ENCODE peak calls at places on chromosomes 13 and 19, in five cellular contexts. One of them, this sample, is unnamed.

GRCh38 chr19:55373993-55374757 is 2.5 kb upstream of the TMEM190 start:
- DNase-seq in GM12878: no peak
- DNase-seq in HepG2: no peak
- DNase-seq in K562: no peak
- DNase-seq in H1: no peak
- DNase-seq in this sample: no peak

GRCh38 chr13:53782400-53783030 is 753.9 kb downstream of the OLFM4 start:
- DNase-seq in K562: no peak
- DNase-seq in H1: peak; percentile 47
- DNase-seq in HepG2: peak; percentile 33
- DNase-seq in GM12878: peak; percentile 3
- DNase-seq in this sample: no peak

GRCh38 chr13:64723735-64724134 is 2506.4 kb downstream of the PCDH9 start:
- DNase-seq in GM12878: no peak
- DNase-seq in K562: no peak
- DNase-seq in H1: no peak
- DNase-seq in HepG2: peak; percentile 62
- DNase-seq in this sample: no peak

GRCh38 chr13:59016250-59016649 is 1147.5 kb downstream of the DIAPH3 start:
- DNase-seq in K562: no peak
- DNase-seq in HepG2: no peak
- DNase-seq in GM12878: no peak
- DNase-seq in H1: no peak
- DNase-seq in this sample: no peak

GRCh38 chr13:48415516-48415915 is 2.6 kb upstream of the LPAR6 start:
- DNase-seq in K562: no peak
- DNase-seq in GM12878: no peak
- DNase-seq in HepG2: no peak
- DNase-seq in H1: no peak
- DNase-seq in this sample: no peak

GRCh38 chr13:110290811-110291210 is 16.1 kb downstream of the COL4A1 start:
- DNase-seq in GM12878: no peak
- DNase-seq in H1: no peak
- DNase-seq in K562: no peak
- DNase-seq in HepG2: no peak
- DNase-seq in this sample: no peak

GRCh38 chr19:4062576-4063368 is 3.9 kb downstream of the ZBTB7A start:
- DNase-seq in K562: no peak
- DNase-seq in HepG2: no peak
- DNase-seq in H1: no peak
- DNase-seq in GM12878: no peak
- DNase-seq in this sample: no peak

GRCh38 chr13:73341748-73342147 is 282.9 kb downstream of the KLF5 start:
- DNase-seq in H1: no peak
- DNase-seq in HepG2: no peak
- DNase-seq in GM12878: no peak
- DNase-seq in K562: no peak
- DNase-seq in this sample: no peak

GRCh38 chr19:3520166-3521103 is 14.3 kb downstream of the FZR1 start:
- DNase-seq in HepG2: no peak
- DNase-seq in H1: no peak
- DNase-seq in K562: peak; percentile 87
- DNase-seq in GM12878: no peak
- DNase-seq in this sample: peak; percentile 58

GRCh38 chr13:92463134-92463533 is 763.5 kb upstream of the GPC6 start:
- DNase-seq in K562: no peak
- DNase-seq in HepG2: no peak
- DNase-seq in GM12878: no peak
- DNase-seq in H1: no peak
- DNase-seq in this sample: no peak

GRCh38 chr19:46371371-46371901 is 24.5 kb downstream of the PPP5C start:
- DNase-seq in K562: no peak
- DNase-seq in GM12878: no peak
- DNase-seq in HepG2: no peak
- DNase-seq in H1: no peak
- DNase-seq in this sample: no peak

GRCh38 chr19:2190848-2191455 is 27.2 kb downstream of the DOT1L start:
- DNase-seq in HepG2: no peak
- DNase-seq in K562: no peak
- DNase-seq in H1: no peak
- DNase-seq in GM12878: no peak
- DNase-seq in this sample: no peak

GRCh38 chr19:33054623-33055022 is 10.1 kb downstream of the RHPN2 start:
- DNase-seq in GM12878: no peak
- DNase-seq in H1: no peak
- DNase-seq in K562: no peak
- DNase-seq in HepG2: no peak
- DNase-seq in this sample: no peak

GRCh38 chr19:49371184-49371583 is 7.5 kb downstream of the DKKL1 start:
- DNase-seq in K562: no peak
- DNase-seq in GM12878: no peak
- DNase-seq in HepG2: no peak
- DNase-seq in H1: no peak
- DNase-seq in this sample: no peak

GRCh38 chr13:94707400-94708021 is 4.8 kb downstream of the SOX21 start:
- DNase-seq in K562: peak; percentile 62
- DNase-seq in HepG2: no peak
- DNase-seq in GM12878: no peak
- DNase-seq in H1: peak; percentile 79
- DNase-seq in this sample: peak; percentile 64

GRCh38 chr19:470701-471100 is 9.9 kb upstream of the SHC2 start:
- DNase-seq in H1: no peak
- DNase-seq in K562: no peak
- DNase-seq in GM12878: no peak
- DNase-seq in HepG2: no peak
- DNase-seq in this sample: no peak

GRCh38 chr19:48511800-48512503 is at the start of gene LMTK3:
- DNase-seq in H1: peak; percentile 82
- DNase-seq in GM12878: no peak
- DNase-seq in K562: peak; percentile 82
- DNase-seq in HepG2: no peak
- DNase-seq in this sample: peak; percentile 71

GRCh38 chr13:94344126-94344863 is 135.2 kb downstream of the DCT start:
- DNase-seq in K562: no peak
- DNase-seq in HepG2: peak; percentile 46
- DNase-seq in GM12878: no peak
- DNase-seq in H1: no peak
- DNase-seq in this sample: no peak

GRCh38 chr19:11657307-11657706 is 60.0 kb downstream of the ZNF627 start:
- DNase-seq in H1: no peak
- DNase-seq in GM12878: no peak
- DNase-seq in K562: no peak
- DNase-seq in HepG2: peak; percentile 25
- DNase-seq in this sample: no peak

GRCh38 chr13:35530147-35530546 is 53.7 kb upstream of the MAB21L1 start:
- DNase-seq in HepG2: no peak
- DNase-seq in K562: no peak
- DNase-seq in H1: no peak
- DNase-seq in GM12878: no peak
- DNase-seq in this sample: no peak

GRCh38 chr13:76331948-76332712 is 554.1 kb downstream of the KCTD12 start:
- DNase-seq in K562: no peak
- DNase-seq in GM12878: no peak
- DNase-seq in H1: no peak
- DNase-seq in HepG2: no peak
- DNase-seq in this sample: no peak

GRCh38 chr13:26881154-26881553 is 120.6 kb upstream of the GPR12 start:
- DNase-seq in K562: no peak
- DNase-seq in GM12878: no peak
- DNase-seq in HepG2: no peak
- DNase-seq in H1: no peak
- DNase-seq in this sample: no peak

GRCh38 chr13:104408733-104409132 is 1342.5 kb upstream of the SLC10A2 start:
- DNase-seq in GM12878: no peak
- DNase-seq in K562: no peak
- DNase-seq in H1: no peak
- DNase-seq in HepG2: no peak
- DNase-seq in this sample: no peak

GRCh38 chr19:40312533-40312932 is 27.4 kb upstream of the AKT2 start:
- DNase-seq in H1: no peak
- DNase-seq in K562: no peak
- DNase-seq in GM12878: no peak
- DNase-seq in HepG2: no peak
- DNase-seq in this sample: no peak

GRCh38 chr13:78680611-78681010 is 21.7 kb upstream of the OBI1 start:
- DNase-seq in HepG2: no peak
- DNase-seq in H1: no peak
- DNase-seq in GM12878: no peak
- DNase-seq in K562: no peak
- DNase-seq in this sample: no peak

GRCh38 chr19:823565-824121 is 1.9 kb upstream of the PLPPR3 start:
- DNase-seq in K562: peak; percentile 61
- DNase-seq in H1: peak; percentile 66
- DNase-seq in HepG2: no peak
- DNase-seq in GM12878: no peak
- DNase-seq in this sample: no peak

GRCh38 chr19:39038098-39038497 is 5.7 kb upstream of the FBXO27 start:
- DNase-seq in H1: peak; percentile 67
- DNase-seq in GM12878: no peak
- DNase-seq in HepG2: peak; percentile 61
- DNase-seq in K562: peak; percentile 76
- DNase-seq in this sample: peak; percentile 69

GRCh38 chr13:42495256-42495655 is 78.7 kb upstream of the TNFSF11 start:
- DNase-seq in K562: no peak
- DNase-seq in H1: no peak
- DNase-seq in HepG2: no peak
- DNase-seq in GM12878: no peak
- DNase-seq in this sample: no peak

GRCh38 chr13:42498521-42498920 is 75.4 kb upstream of the TNFSF11 start:
- DNase-seq in K562: no peak
- DNase-seq in GM12878: no peak
- DNase-seq in HepG2: no peak
- DNase-seq in H1: no peak
- DNase-seq in this sample: no peak

GRCh38 chr13:42495751-42496150 is 78.2 kb upstream of the TNFSF11 start:
- DNase-seq in K562: no peak
- DNase-seq in HepG2: no peak
- DNase-seq in H1: no peak
- DNase-seq in GM12878: no peak
- DNase-seq in this sample: no peak

GRCh38 chr13:42494157-42494556 is 79.8 kb upstream of the TNFSF11 start:
- DNase-seq in GM12878: no peak
- DNase-seq in HepG2: no peak
- DNase-seq in K562: no peak
- DNase-seq in H1: no peak
- DNase-seq in this sample: no peak

DNA sequence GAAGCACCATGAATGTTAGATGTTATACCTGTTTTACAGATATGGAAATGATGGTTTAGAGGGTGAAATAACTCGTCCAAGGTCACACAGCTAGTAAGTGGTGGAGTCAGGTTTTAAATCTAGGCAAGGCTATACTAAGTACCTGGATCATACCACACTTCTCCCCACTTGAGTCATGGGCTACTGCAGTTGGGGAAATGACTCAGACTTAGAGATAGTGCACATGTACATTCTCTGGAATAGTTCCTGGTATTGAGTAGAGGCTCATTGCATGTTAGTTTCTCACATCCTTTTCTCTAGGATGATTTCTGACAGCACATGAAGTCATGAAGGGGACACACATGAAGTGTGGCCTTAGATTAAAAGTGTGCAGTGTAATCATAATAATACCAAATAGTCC is 76.2 kb upstream of the TNFSF11 start:
- DNase-seq in GM12878: peak; percentile 88
- DNase-seq in K562: no peak
- DNase-seq in HepG2: no peak
- DNase-seq in H1: no peak
- DNase-seq in this sample: no peak
- TF ChIP-seq SP1 in GM12878: no peak
- TF ChIP-seq SP1 in K562: no peak
- TF ChIP-seq SP1 in HepG2: no peak
- TF ChIP-seq SP1 in H1: no peak
- TF ChIP-seq SP1 in this sample: no peak

GRCh38 chr13:38348890-38349289 is 761 bp upstream of the UFM1 start:
- DNase-seq in K562: no peak
- DNase-seq in H1: no peak
- DNase-seq in GM12878: no peak
- DNase-seq in HepG2: no peak
- DNase-seq in this sample: no peak
- TF ChIP-seq USF2 in K562: no peak
- TF ChIP-seq USF2 in H1: no peak
- TF ChIP-seq USF2 in GM12878: no peak
- TF ChIP-seq USF2 in HepG2: no peak
- TF ChIP-seq USF2 in this sample: no peak

GRCh38 chr19:57812201-57812600 is 2.5 kb downstream of the ZNF552 start:
- DNase-seq in K562: no peak
- DNase-seq in H1: no peak
- DNase-seq in HepG2: no peak
- DNase-seq in GM12878: peak; percentile 54
- DNase-seq in this sample: no peak
- TF ChIP-seq SP1 in K562: no peak
- TF ChIP-seq SP1 in H1: no peak
- TF ChIP-seq SP1 in HepG2: no peak
- TF ChIP-seq SP1 in GM12878: no peak
- TF ChIP-seq SP1 in this sample: no peak

GRCh38 chr13:24672141-24673132 is 7.8 kb upstream of the ATP12A start:
- DNase-seq in K562: no peak
- DNase-seq in H1: no peak
- DNase-seq in GM12878: no peak
- DNase-seq in HepG2: no peak
- DNase-seq in this sample: no peak

GRCh38 chr13:24670927-24671326 is 9.3 kb upstream of the ATP12A start:
- DNase-seq in GM12878: no peak
- DNase-seq in H1: no peak
- DNase-seq in HepG2: no peak
- DNase-seq in K562: peak; percentile 27
- DNase-seq in this sample: peak; percentile 61

GRCh38 chr13:24670174-24670573 is 10.0 kb upstream of the ATP12A start:
- DNase-seq in K562: no peak
- DNase-seq in HepG2: no peak
- DNase-seq in GM12878: no peak
- DNase-seq in H1: no peak
- DNase-seq in this sample: no peak

GRCh38 chr13:24668955-24669354 is 11.3 kb upstream of the ATP12A start:
- DNase-seq in K562: no peak
- DNase-seq in GM12878: no peak
- DNase-seq in H1: no peak
- DNase-seq in HepG2: no peak
- DNase-seq in this sample: no peak

DNA sequence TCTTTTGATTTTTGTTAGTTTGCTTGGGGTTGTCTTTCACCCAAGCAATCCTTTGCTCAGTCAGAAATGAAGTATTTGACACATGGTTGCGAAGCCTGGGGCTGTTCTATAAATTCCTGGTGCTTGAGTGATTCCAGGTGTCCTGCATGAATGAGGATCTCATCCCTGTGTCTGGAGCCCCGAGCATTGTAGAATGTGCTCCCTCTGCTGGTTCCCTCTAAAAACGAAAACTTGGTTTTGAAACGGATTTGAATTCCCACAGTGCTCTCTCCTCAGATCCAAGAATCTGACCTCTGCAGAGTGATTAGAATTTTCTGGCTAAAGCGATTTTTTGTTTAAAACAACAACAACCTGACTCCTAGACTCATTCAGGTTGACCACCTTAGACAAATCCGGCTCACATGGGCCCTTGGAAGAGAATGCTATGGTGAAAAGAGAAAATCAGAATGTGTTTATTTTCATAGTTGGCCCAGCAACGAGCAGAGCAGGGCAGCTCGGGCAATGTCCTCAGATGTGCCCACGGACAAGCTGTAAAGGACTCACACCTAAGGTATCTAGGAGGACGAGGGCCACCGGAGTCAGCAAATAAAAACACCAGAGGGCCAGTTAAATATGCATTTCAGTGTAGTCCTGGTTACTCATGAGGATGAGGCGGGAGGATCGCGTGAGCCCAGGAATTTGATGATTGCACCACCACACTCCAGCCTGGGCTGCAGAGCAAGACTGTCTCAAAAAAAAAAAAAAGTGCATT is 8.7 kb upstream of the ATP12A start:
- DNase-seq in K562: peak; percentile 38
- DNase-seq in HepG2: peak; percentile 54
- DNase-seq in H1: no peak
- DNase-seq in GM12878: no peak
- DNase-seq in this sample: peak; percentile 35
- TF ChIP-seq USF2 in K562: no peak
- TF ChIP-seq USF2 in HepG2: no peak
- TF ChIP-seq USF2 in H1: no peak
- TF ChIP-seq USF2 in GM12878: no peak
- TF ChIP-seq USF2 in this sample: no peak